ENCODE peak calls at places on chromosome 11, in ten cellular contexts. H is AG09309; G is left ventricle myocardium superior; T is COR-L47; U is caudate nucleus; K is NCI-H1105 treated with DMSO at 0.1 percent for 48 hours; W is HTR-8/SVneo; E is activated CD8-positive, alpha-beta memory T cell treated with anti-CD3 and anti-CD28 coated beads, Interleukin-2, amount 10 ng/mL, durations not matched to agents 7 days and 5 days; Z is hypothalamus; P is stimulated activated CD8-positive, alpha-beta memory T cell treated with anti-CD3 and anti-CD28 coated beads, Interleukin-7, amount 100 ng/mL, for 24 hours. V is an unnamed sample.

GRCh38 chr11:107713009-107713408 is 1.2 kb upstream of the SLN start:
- DNase-seq in G (no peak), P (no peak), E (no peak), Z (no peak), T (no peak), H (no peak), U (no peak), W (no peak), K (peak), V (no peak)

GRCh38 chr11:19934828-19935259 is 222.2 kb downstream of the NAV2 start:
- DNase-seq in W (no peak), T (no peak), U (no peak), P (no peak), K (no peak), Z (no peak), E (no peak), H (peak), G (no peak), V (no peak)

GRCh38 chr11:7582338-7582985 is 68.7 kb downstream of the PPFIBP2 start:
- DNase-seq in E (no peak), H (no peak), Z (no peak), W (no peak), P (no peak), G (no peak), T (no peak), U (no peak), K (no peak), V (no peak)

GRCh38 chr11:24233041-24233440 is 263.8 kb upstream of the LUZP2 start:
- DNase-seq in P (no peak), U (no peak), T (no peak), K (no peak), E (no peak), G (no peak), W (no peak), Z (no peak), H (no peak), V (no peak)

GRCh38 chr11:83600656-83601055 is 314.5 kb upstream of the CCDC90B start:
- DNase-seq in G (no peak), E (no peak), W (no peak), Z (no peak), P (no peak), K (no peak), U (no peak), H (no peak), T (no peak), V (no peak)

GRCh38 chr11:8094656-8095055 is 13.6 kb downstream of the TUB start:
- DNase-seq in U (no peak), H (no peak), E (no peak), K (no peak), P (no peak), T (no peak), W (no peak), G (no peak), Z (no peak), V (no peak)

GRCh38 chr11:10908215-10908990 is 50.5 kb upstream of the ZBED5 start:
- DNase-seq in H (peak), W (peak), G (no peak), U (no peak), Z (no peak), K (no peak), T (no peak), P (no peak), E (no peak), V (no peak)

GRCh38 chr11:2759228-2760195 is 59.7 kb upstream of the KCNQ1OT1 start:
- DNase-seq in H (no peak), W (no peak), G (no peak), P (no peak), U (no peak), Z (no peak), K (no peak), E (peak), T (no peak), V (no peak)

GRCh38 chr11:62588966-62589637 is 2.2 kb downstream of the TUT1 start:
- DNase-seq in G (no peak), T (no peak), P (no peak), K (no peak), U (no peak), Z (no peak), E (no peak), H (no peak), W (no peak), V (no peak)

V was measured in T follicular helper cell.